ENCODE peak calls at places on chromosomes 11 and 22, in seven cellular contexts. One of them, this sample, is unnamed.

GRCh38 chr11:126628450-126628789 is 272.9 kb downstream of the ST3GAL4 start:
- DNase-seq in cardiac fibroblast: no peak
- DNase-seq in G401: no peak
- DNase-seq in NCI-H1694 treated with DMSO at 0.1 percent for 48 hours: no peak
- DNase-seq in CD4-positive, CD25-positive, alpha-beta regulatory T cell: no peak
- DNase-seq in lower lobe of right lung: no peak
- DNase-seq in NCI-H1092: no peak
- DNase-seq in this sample: no peak

GRCh38 chr11:112525844-112526590 is 265.4 kb upstream of the PLET1 start:
- DNase-seq in lower lobe of right lung: no peak
- DNase-seq in G401: no peak
- DNase-seq in cardiac fibroblast: no peak
- DNase-seq in NCI-H1694 treated with DMSO at 0.1 percent for 48 hours: no peak
- DNase-seq in NCI-H1092: no peak
- DNase-seq in CD4-positive, CD25-positive, alpha-beta regulatory T cell: no peak
- DNase-seq in this sample: no peak

GRCh38 chr11:65945941-65946558 is 770 bp downstream of the TSGA10IP start:
- DNase-seq in NCI-H1694 treated with DMSO at 0.1 percent for 48 hours: no peak
- DNase-seq in lower lobe of right lung: no peak
- DNase-seq in G401: no peak
- DNase-seq in CD4-positive, CD25-positive, alpha-beta regulatory T cell: no peak
- DNase-seq in cardiac fibroblast: no peak
- DNase-seq in NCI-H1092: no peak
- DNase-seq in this sample: no peak

GRCh38 chr22:45976351-45977002 is 485 bp downstream of the WNT7B start:
- DNase-seq in G401: no peak
- DNase-seq in lower lobe of right lung: no peak
- DNase-seq in CD4-positive, CD25-positive, alpha-beta regulatory T cell: no peak
- DNase-seq in NCI-H1092: no peak
- DNase-seq in cardiac fibroblast: no peak
- DNase-seq in NCI-H1694 treated with DMSO at 0.1 percent for 48 hours: no peak
- DNase-seq in this sample: no peak

GRCh38 chr22:50274311-50274710 is 4.1 kb upstream of the MAPK11 start:
- DNase-seq in cardiac fibroblast: peak
- DNase-seq in NCI-H1092: no peak
- DNase-seq in G401: peak
- DNase-seq in lower lobe of right lung: no peak
- DNase-seq in NCI-H1694 treated with DMSO at 0.1 percent for 48 hours: peak
- DNase-seq in CD4-positive, CD25-positive, alpha-beta regulatory T cell: no peak
- DNase-seq in this sample: no peak

GRCh38 chr22:49997221-49997599 is 15.4 kb downstream of the IL17REL start:
- DNase-seq in CD4-positive, CD25-positive, alpha-beta regulatory T cell: no peak
- DNase-seq in NCI-H1694 treated with DMSO at 0.1 percent for 48 hours: no peak
- DNase-seq in G401: no peak
- DNase-seq in cardiac fibroblast: no peak
- DNase-seq in lower lobe of right lung: peak
- DNase-seq in NCI-H1092: no peak
- DNase-seq in this sample: no peak

GRCh38 chr11:70826541-70826943 is 425.8 kb downstream of the SHANK2 start:
- DNase-seq in NCI-H1092: peak
- DNase-seq in NCI-H1694 treated with DMSO at 0.1 percent for 48 hours: peak
- DNase-seq in CD4-positive, CD25-positive, alpha-beta regulatory T cell: no peak
- DNase-seq in cardiac fibroblast: peak
- DNase-seq in G401: peak
- DNase-seq in lower lobe of right lung: no peak
- DNase-seq in this sample: peak

GRCh38 chr11:47111318-47111804 is 65.3 kb downstream of the ARFGAP2 start:
- DNase-seq in lower lobe of right lung: no peak
- DNase-seq in G401: no peak
- DNase-seq in CD4-positive, CD25-positive, alpha-beta regulatory T cell: no peak
- DNase-seq in NCI-H1092: peak
- DNase-seq in NCI-H1694 treated with DMSO at 0.1 percent for 48 hours: no peak
- DNase-seq in cardiac fibroblast: no peak
- DNase-seq in this sample: no peak

GRCh38 chr11:70487160-70487559 is 88.8 kb downstream of the CTTN start:
- DNase-seq in cardiac fibroblast: no peak
- DNase-seq in G401: no peak
- DNase-seq in NCI-H1694 treated with DMSO at 0.1 percent for 48 hours: no peak
- DNase-seq in CD4-positive, CD25-positive, alpha-beta regulatory T cell: no peak
- DNase-seq in lower lobe of right lung: no peak
- DNase-seq in NCI-H1092: no peak
- DNase-seq in this sample: no peak

GRCh38 chr11:107017433-107018227 is 646 bp downstream of the GUCY1A2 start:
- DNase-seq in lower lobe of right lung: peak
- DNase-seq in NCI-H1694 treated with DMSO at 0.1 percent for 48 hours: no peak
- DNase-seq in G401: peak
- DNase-seq in cardiac fibroblast: peak
- DNase-seq in CD4-positive, CD25-positive, alpha-beta regulatory T cell: no peak
- DNase-seq in NCI-H1092: peak
- DNase-seq in this sample: no peak

GRCh38 chr11:70796601-70797000 is 398.3 kb downstream of the CTTN start:
- DNase-seq in NCI-H1092: no peak
- DNase-seq in cardiac fibroblast: no peak
- DNase-seq in NCI-H1694 treated with DMSO at 0.1 percent for 48 hours: no peak
- DNase-seq in G401: no peak
- DNase-seq in lower lobe of right lung: peak
- DNase-seq in CD4-positive, CD25-positive, alpha-beta regulatory T cell: no peak
- DNase-seq in this sample: no peak

GRCh38 chr11:43576834-43577521 is 103.6 kb upstream of the HSD17B12 start:
- DNase-seq in cardiac fibroblast: peak
- DNase-seq in NCI-H1694 treated with DMSO at 0.1 percent for 48 hours: no peak
- DNase-seq in G401: peak
- DNase-seq in NCI-H1092: no peak
- DNase-seq in CD4-positive, CD25-positive, alpha-beta regulatory T cell: no peak
- DNase-seq in lower lobe of right lung: no peak
- DNase-seq in this sample: no peak

GRCh38 chr11:1647901-1648721 is 18.5 kb downstream of the KRTAP5-5 start:
- DNase-seq in CD4-positive, CD25-positive, alpha-beta regulatory T cell: no peak
- DNase-seq in G401: no peak
- DNase-seq in NCI-H1092: no peak
- DNase-seq in cardiac fibroblast: no peak
- DNase-seq in lower lobe of right lung: no peak
- DNase-seq in NCI-H1694 treated with DMSO at 0.1 percent for 48 hours: no peak
- DNase-seq in this sample: no peak

GRCh38 chr11:45094958-45095690 is 51.3 kb upstream of the PRDM11 start:
- DNase-seq in G401: no peak
- DNase-seq in NCI-H1694 treated with DMSO at 0.1 percent for 48 hours: no peak
- DNase-seq in cardiac fibroblast: no peak
- DNase-seq in lower lobe of right lung: no peak
- DNase-seq in NCI-H1092: no peak
- DNase-seq in CD4-positive, CD25-positive, alpha-beta regulatory T cell: no peak
- DNase-seq in this sample: no peak

GRCh38 chr11:44424841-44425240 is 114.9 kb upstream of the ALX4 start:
- DNase-seq in cardiac fibroblast: no peak
- DNase-seq in NCI-H1694 treated with DMSO at 0.1 percent for 48 hours: no peak
- DNase-seq in CD4-positive, CD25-positive, alpha-beta regulatory T cell: no peak
- DNase-seq in G401: no peak
- DNase-seq in NCI-H1092: no peak
- DNase-seq in lower lobe of right lung: no peak
- DNase-seq in this sample: no peak

GRCh38 chr11:124302291-124302690 is 11.5 kb downstream of the OR8D1 start:
- DNase-seq in G401: no peak
- DNase-seq in NCI-H1092: no peak
- DNase-seq in NCI-H1694 treated with DMSO at 0.1 percent for 48 hours: no peak
- DNase-seq in lower lobe of right lung: no peak
- DNase-seq in CD4-positive, CD25-positive, alpha-beta regulatory T cell: no peak
- DNase-seq in cardiac fibroblast: no peak
- DNase-seq in this sample: no peak

GRCh38 chr11:11584446-11584810 is 37.4 kb downstream of the GALNT18 start:
- DNase-seq in cardiac fibroblast: peak
- DNase-seq in NCI-H1092: no peak
- DNase-seq in lower lobe of right lung: no peak
- DNase-seq in CD4-positive, CD25-positive, alpha-beta regulatory T cell: no peak
- DNase-seq in NCI-H1694 treated with DMSO at 0.1 percent for 48 hours: no peak
- DNase-seq in G401: no peak
- DNase-seq in this sample: no peak

GRCh38 chr22:37843746-37844089 is 416 bp downstream of the ANKRD54 start:
- DNase-seq in G401: no peak
- DNase-seq in lower lobe of right lung: no peak
- DNase-seq in NCI-H1092: peak
- DNase-seq in cardiac fibroblast: no peak
- DNase-seq in CD4-positive, CD25-positive, alpha-beta regulatory T cell: peak
- DNase-seq in NCI-H1694 treated with DMSO at 0.1 percent for 48 hours: no peak
- DNase-seq in this sample: no peak

GRCh38 chr11:61404641-61405040 is 12.3 kb downstream of the TMEM216 start:
- DNase-seq in lower lobe of right lung: no peak
- DNase-seq in cardiac fibroblast: no peak
- DNase-seq in NCI-H1092: no peak
- DNase-seq in G401: no peak
- DNase-seq in NCI-H1694 treated with DMSO at 0.1 percent for 48 hours: no peak
- DNase-seq in CD4-positive, CD25-positive, alpha-beta regulatory T cell: no peak
- DNase-seq in this sample: no peak

GRCh38 chr22:36356708-36357694 is 30.8 kb downstream of the MYH9 start:
- DNase-seq in NCI-H1694 treated with DMSO at 0.1 percent for 48 hours: no peak
- DNase-seq in G401: no peak
- DNase-seq in NCI-H1092: no peak
- DNase-seq in lower lobe of right lung: no peak
- DNase-seq in cardiac fibroblast: no peak
- DNase-seq in CD4-positive, CD25-positive, alpha-beta regulatory T cell: peak
- DNase-seq in this sample: no peak

GRCh38 chr11:61893981-61894380 is 2.6 kb upstream of the FADS3 start:
- DNase-seq in cardiac fibroblast: peak
- DNase-seq in CD4-positive, CD25-positive, alpha-beta regulatory T cell: no peak
- DNase-seq in NCI-H1092: no peak
- DNase-seq in NCI-H1694 treated with DMSO at 0.1 percent for 48 hours: no peak
- DNase-seq in lower lobe of right lung: no peak
- DNase-seq in G401: no peak
- DNase-seq in this sample: no peak

GRCh38 chr11:78562398-78562797 is 12.3 kb downstream of the NARS2 start:
- DNase-seq in cardiac fibroblast: peak
- DNase-seq in NCI-H1694 treated with DMSO at 0.1 percent for 48 hours: no peak
- DNase-seq in CD4-positive, CD25-positive, alpha-beta regulatory T cell: no peak
- DNase-seq in NCI-H1092: no peak
- DNase-seq in G401: no peak
- DNase-seq in lower lobe of right lung: no peak
- DNase-seq in this sample: no peak

GRCh38 chr11:1302461-1303073 is 6.9 kb downstream of the TOLLIP start:
- DNase-seq in lower lobe of right lung: no peak
- DNase-seq in G401: no peak
- DNase-seq in NCI-H1694 treated with DMSO at 0.1 percent for 48 hours: no peak
- DNase-seq in NCI-H1092: no peak
- DNase-seq in CD4-positive, CD25-positive, alpha-beta regulatory T cell: no peak
- DNase-seq in cardiac fibroblast: no peak
- DNase-seq in this sample: no peak

GRCh38 chr22:36104435-36104834 is 56.1 kb downstream of the APOL3 start:
- DNase-seq in NCI-H1694 treated with DMSO at 0.1 percent for 48 hours: no peak
- DNase-seq in lower lobe of right lung: peak
- DNase-seq in G401: no peak
- DNase-seq in CD4-positive, CD25-positive, alpha-beta regulatory T cell: no peak
- DNase-seq in NCI-H1092: no peak
- DNase-seq in cardiac fibroblast: no peak
- DNase-seq in this sample: no peak

GRCh38 chr11:71940561-71941219 is 11.8 kb downstream of the RNF121 start:
- DNase-seq in NCI-H1694 treated with DMSO at 0.1 percent for 48 hours: peak
- DNase-seq in G401: no peak
- DNase-seq in cardiac fibroblast: no peak
- DNase-seq in CD4-positive, CD25-positive, alpha-beta regulatory T cell: no peak
- DNase-seq in NCI-H1092: no peak
- DNase-seq in lower lobe of right lung: no peak
- DNase-seq in this sample: no peak

GRCh38 chr11:270451-271208 is 7.6 kb upstream of the NLRP6 start:
- DNase-seq in cardiac fibroblast: no peak
- DNase-seq in G401: no peak
- DNase-seq in lower lobe of right lung: no peak
- DNase-seq in CD4-positive, CD25-positive, alpha-beta regulatory T cell: no peak
- DNase-seq in NCI-H1694 treated with DMSO at 0.1 percent for 48 hours: no peak
- DNase-seq in NCI-H1092: no peak
- DNase-seq in this sample: no peak

GRCh38 chr22:17920145-17920605 is 104.2 kb downstream of the MICAL3 start:
- DNase-seq in G401: no peak
- DNase-seq in cardiac fibroblast: peak
- DNase-seq in NCI-H1092: no peak
- DNase-seq in lower lobe of right lung: no peak
- DNase-seq in NCI-H1694 treated with DMSO at 0.1 percent for 48 hours: no peak
- DNase-seq in CD4-positive, CD25-positive, alpha-beta regulatory T cell: no peak
- DNase-seq in this sample: no peak

GRCh38 chr11:63937713-63938480 is 905 bp upstream of the NAA40 start:
- DNase-seq in G401: no peak
- DNase-seq in cardiac fibroblast: no peak
- DNase-seq in CD4-positive, CD25-positive, alpha-beta regulatory T cell: no peak
- DNase-seq in NCI-H1092: peak
- DNase-seq in lower lobe of right lung: no peak
- DNase-seq in NCI-H1694 treated with DMSO at 0.1 percent for 48 hours: no peak
- DNase-seq in this sample: no peak

GRCh38 chr22:19750666-19751490 is 9.7 kb upstream of the TBX1 start:
- DNase-seq in CD4-positive, CD25-positive, alpha-beta regulatory T cell: no peak
- DNase-seq in G401: no peak
- DNase-seq in cardiac fibroblast: no peak
- DNase-seq in lower lobe of right lung: no peak
- DNase-seq in NCI-H1092: no peak
- DNase-seq in NCI-H1694 treated with DMSO at 0.1 percent for 48 hours: no peak
- DNase-seq in this sample: no peak

GRCh38 chr11:9616858-9617257 is 43.4 kb downstream of the WEE1 start:
- DNase-seq in lower lobe of right lung: no peak
- DNase-seq in CD4-positive, CD25-positive, alpha-beta regulatory T cell: no peak
- DNase-seq in NCI-H1694 treated with DMSO at 0.1 percent for 48 hours: no peak
- DNase-seq in cardiac fibroblast: no peak
- DNase-seq in NCI-H1092: no peak
- DNase-seq in G401: no peak
- DNase-seq in this sample: no peak

GRCh38 chr22:33519140-33519973 is 400.9 kb downstream of the LARGE1 start:
- DNase-seq in lower lobe of right lung: no peak
- DNase-seq in NCI-H1092: peak
- DNase-seq in G401: peak
- DNase-seq in NCI-H1694 treated with DMSO at 0.1 percent for 48 hours: peak
- DNase-seq in cardiac fibroblast: peak
- DNase-seq in CD4-positive, CD25-positive, alpha-beta regulatory T cell: no peak
- DNase-seq in this sample: peak

GRCh38 chr11:114073506-114074381 is 14.2 kb downstream of the ZBTB16 start:
- DNase-seq in NCI-H1694 treated with DMSO at 0.1 percent for 48 hours: no peak
- DNase-seq in lower lobe of right lung: no peak
- DNase-seq in cardiac fibroblast: no peak
- DNase-seq in NCI-H1092: no peak
- DNase-seq in CD4-positive, CD25-positive, alpha-beta regulatory T cell: no peak
- DNase-seq in G401: no peak
- DNase-seq in this sample: no peak

GRCh38 chr22:42800731-42801536 is 56.1 kb downstream of the ARFGAP3 start:
- DNase-seq in NCI-H1694 treated with DMSO at 0.1 percent for 48 hours: no peak
- DNase-seq in CD4-positive, CD25-positive, alpha-beta regulatory T cell: no peak
- DNase-seq in cardiac fibroblast: no peak
- DNase-seq in NCI-H1092: peak
- DNase-seq in G401: no peak
- DNase-seq in lower lobe of right lung: no peak
- DNase-seq in this sample: no peak

GRCh38 chr11:111312076-111312475 is 13.7 kb downstream of the POU2AF3 start:
- DNase-seq in lower lobe of right lung: no peak
- DNase-seq in cardiac fibroblast: no peak
- DNase-seq in G401: no peak
- DNase-seq in NCI-H1694 treated with DMSO at 0.1 percent for 48 hours: no peak
- DNase-seq in CD4-positive, CD25-positive, alpha-beta regulatory T cell: no peak
- DNase-seq in NCI-H1092: no peak
- DNase-seq in this sample: no peak

GRCh38 chr22:44520695-44521094 is 22.7 kb upstream of the RTL6 start:
- DNase-seq in NCI-H1092: no peak
- DNase-seq in lower lobe of right lung: no peak
- DNase-seq in G401: no peak
- DNase-seq in CD4-positive, CD25-positive, alpha-beta regulatory T cell: no peak
- DNase-seq in NCI-H1694 treated with DMSO at 0.1 percent for 48 hours: no peak
- DNase-seq in cardiac fibroblast: no peak
- DNase-seq in this sample: no peak

GRCh38 chr11:112881461-112881860 is 79.8 kb upstream of the NCAM1 start:
- DNase-seq in lower lobe of right lung: peak
- DNase-seq in CD4-positive, CD25-positive, alpha-beta regulatory T cell: no peak
- DNase-seq in cardiac fibroblast: peak
- DNase-seq in G401: peak
- DNase-seq in NCI-H1092: peak
- DNase-seq in NCI-H1694 treated with DMSO at 0.1 percent for 48 hours: no peak
- DNase-seq in this sample: no peak

GRCh38 chr11:17457361-17458104 is 19.1 kb downstream of the ABCC8 start:
- DNase-seq in cardiac fibroblast: no peak
- DNase-seq in lower lobe of right lung: no peak
- DNase-seq in NCI-H1694 treated with DMSO at 0.1 percent for 48 hours: no peak
- DNase-seq in NCI-H1092: no peak
- DNase-seq in CD4-positive, CD25-positive, alpha-beta regulatory T cell: no peak
- DNase-seq in G401: peak
- DNase-seq in this sample: no peak

GRCh38 chr22:23242473-23243001 is 62.2 kb downstream of the BCR start:
- DNase-seq in CD4-positive, CD25-positive, alpha-beta regulatory T cell: no peak
- DNase-seq in cardiac fibroblast: peak
- DNase-seq in G401: no peak
- DNase-seq in lower lobe of right lung: no peak
- DNase-seq in NCI-H1694 treated with DMSO at 0.1 percent for 48 hours: no peak
- DNase-seq in NCI-H1092: no peak
- DNase-seq in this sample: no peak